ENCODE peak calls at places on chromosomes 7 and 10, in six cellular contexts. One of them, this sample, is unnamed.

GRCh38 chr7:50756180-50756579 is 26.5 kb downstream of the GRB10 start:
- DNase-seq in Karpas-422: no peak
- DNase-seq in colonic mucosa: no peak
- DNase-seq in IMR-90: no peak
- DNase-seq in left lobe of liver: no peak
- DNase-seq in activated T-helper 9 cell treated with anti-CD3 and anti-CD28 coated beads, Interleukin-2, amount 50 U/mL, for 16 hours: no peak
- DNase-seq in this sample: no peak

GRCh38 chr10:48211777-48212176 is 62.7 kb downstream of the FRMPD2 start:
- DNase-seq in activated T-helper 9 cell treated with anti-CD3 and anti-CD28 coated beads, Interleukin-2, amount 50 U/mL, for 16 hours: no peak
- DNase-seq in colonic mucosa: no peak
- DNase-seq in Karpas-422: no peak
- DNase-seq in left lobe of liver: no peak
- DNase-seq in IMR-90: no peak
- DNase-seq in this sample: no peak

GRCh38 chr10:6056411-6057135 is 5.6 kb downstream of the IL2RA start:
- DNase-seq in Karpas-422: no peak
- DNase-seq in activated T-helper 9 cell treated with anti-CD3 and anti-CD28 coated beads, Interleukin-2, amount 50 U/mL, for 16 hours: no peak
- DNase-seq in colonic mucosa: no peak
- DNase-seq in left lobe of liver: peak; percentile 3
- DNase-seq in IMR-90: no peak
- DNase-seq in this sample: no peak

GRCh38 chr7:105788816-105789349 is 87.5 kb downstream of the ATXN7L1 start:
- DNase-seq in Karpas-422: no peak
- DNase-seq in left lobe of liver: no peak
- DNase-seq in IMR-90: no peak
- DNase-seq in colonic mucosa: no peak
- DNase-seq in activated T-helper 9 cell treated with anti-CD3 and anti-CD28 coated beads, Interleukin-2, amount 50 U/mL, for 16 hours: no peak
- DNase-seq in this sample: no peak

GRCh38 chr7:52500796-52501195 is 534.6 kb upstream of the POM121L12 start:
- DNase-seq in colonic mucosa: no peak
- DNase-seq in IMR-90: no peak
- DNase-seq in activated T-helper 9 cell treated with anti-CD3 and anti-CD28 coated beads, Interleukin-2, amount 50 U/mL, for 16 hours: no peak
- DNase-seq in left lobe of liver: no peak
- DNase-seq in Karpas-422: no peak
- DNase-seq in this sample: no peak

GRCh38 chr7:140005754-140006503 is 56.8 kb downstream of the PARP12 start:
- DNase-seq in left lobe of liver: peak; percentile 86
- DNase-seq in IMR-90: no peak
- DNase-seq in activated T-helper 9 cell treated with anti-CD3 and anti-CD28 coated beads, Interleukin-2, amount 50 U/mL, for 16 hours: no peak
- DNase-seq in colonic mucosa: peak; percentile 33
- DNase-seq in Karpas-422: peak; percentile 49
- DNase-seq in this sample: no peak

GRCh38 chr7:73770002-73770859 is at the start of gene CLDN3:
- DNase-seq in colonic mucosa: peak; percentile 95
- DNase-seq in activated T-helper 9 cell treated with anti-CD3 and anti-CD28 coated beads, Interleukin-2, amount 50 U/mL, for 16 hours: no peak
- DNase-seq in IMR-90: no peak
- DNase-seq in Karpas-422: no peak
- DNase-seq in left lobe of liver: peak; percentile 97
- DNase-seq in this sample: no peak

GRCh38 chr7:39741942-39742623 is 118.7 kb downstream of the RALA start:
- DNase-seq in Karpas-422: peak; percentile 78
- DNase-seq in IMR-90: peak; percentile 41
- DNase-seq in left lobe of liver: no peak
- DNase-seq in colonic mucosa: peak; percentile 64
- DNase-seq in activated T-helper 9 cell treated with anti-CD3 and anti-CD28 coated beads, Interleukin-2, amount 50 U/mL, for 16 hours: no peak
- DNase-seq in this sample: no peak

GRCh38 chr10:63214586-63214985 is 81.5 kb downstream of the NRBF2 start:
- DNase-seq in colonic mucosa: no peak
- DNase-seq in left lobe of liver: no peak
- DNase-seq in IMR-90: peak; percentile 11
- DNase-seq in Karpas-422: no peak
- DNase-seq in activated T-helper 9 cell treated with anti-CD3 and anti-CD28 coated beads, Interleukin-2, amount 50 U/mL, for 16 hours: no peak
- DNase-seq in this sample: no peak

GRCh38 chr7:155483245-155483644 is 25.3 kb downstream of the EN2 start:
- DNase-seq in colonic mucosa: no peak
- DNase-seq in Karpas-422: no peak
- DNase-seq in left lobe of liver: no peak
- DNase-seq in IMR-90: no peak
- DNase-seq in activated T-helper 9 cell treated with anti-CD3 and anti-CD28 coated beads, Interleukin-2, amount 50 U/mL, for 16 hours: no peak
- DNase-seq in this sample: no peak

GRCh38 chr7:16918288-16918895 is 36.6 kb upstream of the AGR3 start:
- DNase-seq in left lobe of liver: no peak
- DNase-seq in Karpas-422: peak; percentile 78
- DNase-seq in activated T-helper 9 cell treated with anti-CD3 and anti-CD28 coated beads, Interleukin-2, amount 50 U/mL, for 16 hours: no peak
- DNase-seq in IMR-90: peak; percentile 64
- DNase-seq in colonic mucosa: peak; percentile 63
- DNase-seq in this sample: no peak

GRCh38 chr10:86329896-86330680 is 36.5 kb downstream of the GRID1 start:
- DNase-seq in colonic mucosa: no peak
- DNase-seq in activated T-helper 9 cell treated with anti-CD3 and anti-CD28 coated beads, Interleukin-2, amount 50 U/mL, for 16 hours: no peak
- DNase-seq in IMR-90: no peak
- DNase-seq in left lobe of liver: no peak
- DNase-seq in Karpas-422: no peak
- DNase-seq in this sample: peak; percentile 12

GRCh38 chr10:31274310-31274709 is 44.7 kb upstream of the ZEB1 start:
- DNase-seq in IMR-90: peak; percentile 42
- DNase-seq in activated T-helper 9 cell treated with anti-CD3 and anti-CD28 coated beads, Interleukin-2, amount 50 U/mL, for 16 hours: no peak
- DNase-seq in colonic mucosa: no peak
- DNase-seq in Karpas-422: no peak
- DNase-seq in left lobe of liver: no peak
- DNase-seq in this sample: no peak

GRCh38 chr10:115827180-115827579 is 445.8 kb downstream of the GFRA1 start:
- DNase-seq in Karpas-422: no peak
- DNase-seq in activated T-helper 9 cell treated with anti-CD3 and anti-CD28 coated beads, Interleukin-2, amount 50 U/mL, for 16 hours: no peak
- DNase-seq in left lobe of liver: no peak
- DNase-seq in IMR-90: peak; percentile 73
- DNase-seq in colonic mucosa: no peak
- DNase-seq in this sample: no peak

GRCh38 chr7:72437610-72438009 is 25.5 kb upstream of the CALN1 start:
- DNase-seq in Karpas-422: no peak
- DNase-seq in IMR-90: no peak
- DNase-seq in colonic mucosa: no peak
- DNase-seq in left lobe of liver: no peak
- DNase-seq in activated T-helper 9 cell treated with anti-CD3 and anti-CD28 coated beads, Interleukin-2, amount 50 U/mL, for 16 hours: no peak
- DNase-seq in this sample: no peak